ENCODE peak calls at places on chromosomes 7 and 10, in six cellular contexts. R is A549, T is SK-N-SH, C is HepG2, H is HCT116, I is NB4. M is an unnamed sample.

GRCh38 chr7:133155121-133155520 is 73.2 kb upstream of the CHCHD3 start:
- DNase-seq in R (no peak), T (no peak), C (no peak), H (no peak), I (peak; percentile 15), M (no peak)

GRCh38 chr7:1493571-1493970 is 10.6 kb downstream of the INTS1 start:
- DNase-seq in R (no peak), T (no peak), C (no peak), H (no peak), I (no peak), M (no peak)

GRCh38 chr7:712601-713457 is 13.7 kb upstream of the DNAAF5 start:
- DNase-seq in R (no peak), T (peak; percentile 90), C (no peak), H (no peak), I (no peak), M (peak; percentile 29)

GRCh38 chr7:155169498-155170065 is 99.5 kb downstream of the HTR5A start:
- DNase-seq in R (no peak), T (no peak), C (no peak), H (no peak), I (no peak), M (no peak)

GRCh38 chr10:74640134-74640533 is 186.3 kb upstream of the KAT6B start:
- DNase-seq in R (no peak), T (no peak), C (no peak), H (no peak), I (no peak), M (no peak)

GRCh38 chr10:13938940-13939339 is 352.2 kb downstream of the PRPF18 start:
- DNase-seq in R (no peak), T (no peak), C (no peak), H (no peak), I (no peak), M (no peak)

GRCh38 chr7:108080094-108080656 is 50.0 kb downstream of the LAMB4 start:
- DNase-seq in R (no peak), T (no peak), C (no peak), H (no peak), I (no peak), M (no peak)

GRCh38 chr10:48307584-48307983 is 1.1 kb downstream of the MAPK8 start:
- DNase-seq in R (no peak), T (no peak), C (no peak), H (no peak), I (no peak), M (no peak)

GRCh38 chr7:39609462-39610149 is 13.8 kb upstream of the RALA start:
- DNase-seq in R (no peak), T (peak; percentile 85), C (no peak), H (no peak), I (peak; percentile 69), M (peak; percentile 65)

GRCh38 chr10:121819049-121819448 is 108.8 kb downstream of the ATE1 start:
- DNase-seq in R (no peak), T (no peak), C (no peak), H (no peak), I (no peak), M (no peak)

GRCh38 chr10:121822180-121822579 is 105.7 kb downstream of the ATE1 start:
- DNase-seq in R (no peak), T (no peak), C (no peak), H (no peak), I (no peak), M (no peak)

GRCh38 chr10:121828045-121828444 is 99.8 kb downstream of the ATE1 start:
- DNase-seq in R (no peak), T (no peak), C (no peak), H (no peak), I (no peak), M (no peak)

GRCh38 chr10:121822724-121823123 is 105.1 kb downstream of the ATE1 start:
- DNase-seq in R (no peak), T (no peak), C (no peak), H (no peak), I (no peak), M (no peak)

GRCh38 chr10:121823993-121824463 is 103.8 kb downstream of the ATE1 start:
- DNase-seq in R (peak; percentile 44), T (peak; percentile 47), C (peak; percentile 44), H (peak; percentile 36), I (peak; percentile 74), M (no peak)
- TF ChIP-seq MAX in R (no peak), T (no peak), C (no peak), H (no peak), I (no peak), M (no peak)

GRCh38 chr7:26140380-26140779 is 11.6 kb upstream of the NFE2L3 start:
- DNase-seq in R (no peak), T (peak; percentile 46), C (no peak), H (no peak), I (no peak), M (no peak)

GRCh38 chr7:26144681-26145080 is 7.3 kb upstream of the NFE2L3 start:
- DNase-seq in R (no peak), T (no peak), C (no peak), H (no peak), I (no peak), M (no peak)

GRCh38 chr7:26145236-26145635 is 6.8 kb upstream of the NFE2L3 start:
- DNase-seq in R (no peak), T (no peak), C (no peak), H (no peak), I (no peak), M (no peak)

GRCh38 chr7:26141077-26141476 is 10.9 kb upstream of the NFE2L3 start:
- DNase-seq in R (no peak), T (no peak), C (no peak), H (no peak), I (peak; percentile 60), M (no peak)

GRCh38 chr7:26143298-26144044 is 8.5 kb upstream of the NFE2L3 start:
- DNase-seq in R (peak; percentile 24), T (no peak), C (no peak), H (no peak), I (no peak), M (no peak)
- TF ChIP-seq MAX in R (no peak), T (no peak), C (no peak), H (no peak), I (no peak), M (no peak)

GRCh38 chr7:106053109-106053508 is 59.0 kb downstream of the SYPL1 start:
- DNase-seq in R (no peak), T (peak; percentile 46), C (no peak), H (no peak), I (no peak), M (no peak)

GRCh38 chr7:106052681-106053080 is 59.4 kb downstream of the SYPL1 start:
- DNase-seq in R (no peak), T (no peak), C (no peak), H (no peak), I (no peak), M (no peak)

GRCh38 chr7:106054133-106054532 is 58.0 kb downstream of the SYPL1 start:
- DNase-seq in R (no peak), T (no peak), C (no peak), H (no peak), I (no peak), M (no peak)

GRCh38 chr7:106056513-106057203 is 55.5 kb downstream of the SYPL1 start:
- DNase-seq in R (peak; percentile 81), T (peak; percentile 88), C (peak; percentile 62), H (peak; percentile 57), I (peak; percentile 82), M (peak; percentile 70)

GRCh38 chr7:106054971-106055370 is 57.1 kb downstream of the SYPL1 start:
- DNase-seq in R (no peak), T (no peak), C (no peak), H (no peak), I (no peak), M (no peak)
- TF ChIP-seq MAX in R (no peak), T (no peak), C (no peak), H (no peak), I (no peak), M (no peak)

GRCh38 chr10:7193369-7193768 is 217.5 kb downstream of the SFMBT2 start:
- DNase-seq in R (no peak), T (no peak), C (no peak), H (no peak), I (no peak), M (no peak)
- TF ChIP-seq MAX in R (no peak), T (no peak), C (no peak), H (no peak), I (no peak), M (no peak)

GRCh38 chr10:21498416-21498815 is 27.1 kb downstream of the SKIDA1 start:
- DNase-seq in R (no peak), T (no peak), C (no peak), H (no peak), I (no peak), M (no peak)
- TF ChIP-seq MAX in R (no peak), T (no peak), C (no peak), H (no peak), I (no peak), M (no peak)

GRCh38 chr10:77359287-77359691 is 278.3 kb downstream of the KCNMA1 start:
- DNase-seq in R (no peak), T (no peak), C (no peak), H (no peak), I (no peak), M (no peak)
- TF ChIP-seq MAX in R (no peak), T (no peak), C (no peak), H (no peak), I (no peak), M (no peak)

DNA sequence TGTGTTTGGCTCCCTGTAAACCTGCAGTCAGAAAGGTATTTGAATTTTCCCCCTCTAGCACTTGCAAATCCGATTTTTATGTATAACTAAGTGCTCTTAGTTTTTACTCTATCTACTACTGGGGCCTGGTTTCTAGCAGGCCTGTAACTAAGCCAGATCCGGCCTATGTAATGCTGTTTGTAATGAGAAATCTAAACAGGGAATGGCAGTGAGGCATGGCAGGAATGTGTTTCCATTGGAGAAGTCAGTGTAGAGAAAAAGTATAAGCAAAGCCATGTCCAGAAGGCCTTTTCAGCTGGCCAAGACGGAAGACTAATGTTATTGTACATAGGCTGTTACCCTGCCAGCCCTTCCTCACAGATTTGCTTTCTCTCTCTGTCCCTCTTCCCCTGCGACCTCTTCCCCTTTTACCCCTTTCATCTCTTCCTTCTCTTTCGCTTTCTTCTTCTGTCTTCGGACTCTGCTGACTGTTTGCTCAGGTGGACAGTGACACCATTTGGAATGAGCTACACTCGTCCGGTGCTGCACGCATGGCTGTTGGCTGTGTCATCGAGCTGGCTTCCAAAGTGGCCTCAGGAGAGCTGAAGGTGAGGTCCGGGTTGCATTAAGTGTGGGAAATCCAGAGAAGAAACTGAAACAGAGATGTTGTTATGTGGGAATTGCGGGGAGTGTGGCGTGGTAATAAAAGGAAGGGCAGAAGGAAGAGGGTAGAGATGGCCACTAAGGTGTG is 297.5 kb downstream of the HDAC9 start:
- DNase-seq in R (no peak), T (no peak), C (no peak), H (no peak), I (no peak), M (no peak)
- TF ChIP-seq MAX in R (no peak), T (no peak), C (no peak), H (no peak), I (no peak), M (no peak)

M was measured in WTC11.